ENCODE peak calls at places on chromosomes 6 and 20, in nine cellular contexts. B is sigmoid colon; C is uterus; A is breast epithelium; V is RWPE1; H is AG10803; J is CD8-positive, alpha-beta T cell; L is fibroblast of the aortic adventitia; W is B cell. K is an unnamed sample.

GRCh38 chr6:107080036-107080435 is 35.3 kb downstream of the BEND3 start:
- DNase-seq in B (peak; percentile 46), H (no peak), J (no peak), L (no peak), W (no peak), V (no peak), C (no peak), A (no peak), K (no peak)

GRCh38 chr6:96899019-96899418 is 1.3 kb upstream of the NDUFAF4 start:
- DNase-seq in W (no peak), L (peak; percentile 76), B (no peak), J (no peak), V (peak; percentile 45), A (no peak), H (peak; percentile 54), C (peak; percentile 20), K (no peak)

GRCh38 chr6:318265-318890 is 26.1 kb downstream of the DUSP22 start:
- DNase-seq in B (peak; percentile 54), L (no peak), V (no peak), W (no peak), A (no peak), C (no peak), J (no peak), H (no peak), K (no peak)

GRCh38 chr6:7899046-7899888 is 11.3 kb downstream of the TXNDC5 start:
- DNase-seq in W (no peak), B (no peak), J (no peak), H (no peak), V (no peak), C (no peak), A (peak; percentile 14), L (no peak), K (no peak)

GRCh38 chr20:57867181-57867803 is 157.5 kb upstream of the PMEPA1 start:
- DNase-seq in W (no peak), V (no peak), C (no peak), L (no peak), J (no peak), A (no peak), H (no peak), B (peak; percentile 10), K (no peak)

GRCh38 chr20:44033344-44033743 is 118.7 kb downstream of the TOX2 start:
- DNase-seq in L (peak; percentile 65), V (no peak), J (no peak), H (peak; percentile 48), C (no peak), B (peak; percentile 13), A (no peak), W (peak; percentile 23), K (no peak)

GRCh38 chr6:111683749-111684267 is 78.1 kb upstream of the TRAF3IP2 start:
- DNase-seq in H (peak; percentile 97), W (no peak), J (no peak), A (no peak), V (no peak), B (peak; percentile 88), L (peak; percentile 100), C (peak; percentile 87), K (no peak)

GRCh38 chr20:45338121-45339030 is 9.8 kb downstream of the SDC4 start:
- DNase-seq in C (no peak), H (peak; percentile 56), J (no peak), V (no peak), W (no peak), B (no peak), A (no peak), L (no peak), K (no peak)

GRCh38 chr6:103080497-103080896 is 1687.0 kb downstream of the GRIK2 start:
- DNase-seq in B (no peak), V (no peak), C (no peak), J (no peak), W (no peak), A (no peak), L (no peak), H (no peak), K (no peak)

GRCh38 chr6:147033267-147033666 is 170.9 kb upstream of the STXBP5 start:
- DNase-seq in B (no peak), L (no peak), W (no peak), H (peak; percentile 28), A (no peak), V (no peak), J (no peak), C (no peak), K (no peak)

GRCh38 chr20:18055261-18055660 is 2.5 kb downstream of the OVOL2 start:
- DNase-seq in V (no peak), C (no peak), A (no peak), J (no peak), B (no peak), W (no peak), H (no peak), L (no peak), K (no peak)

GRCh38 chr20:32792316-32792715 is 27.4 kb upstream of the MAPRE1 start:
- DNase-seq in J (no peak), V (no peak), B (no peak), W (peak; percentile 67), A (no peak), H (peak; percentile 16), C (no peak), L (no peak), K (no peak)

GRCh38 chr6:99603421-99604160 is 3.0 kb upstream of the PRDM13 start:
- DNase-seq in C (no peak), W (no peak), L (no peak), J (no peak), B (no peak), H (no peak), A (no peak), V (no peak), K (no peak)

GRCh38 chr6:170096191-170096802 is 194.6 kb downstream of the DLL1 start:
- DNase-seq in H (no peak), J (no peak), B (peak; percentile 52), C (no peak), L (no peak), A (no peak), W (no peak), V (no peak), K (no peak)

GRCh38 chr20:52340036-52340634 is 148.6 kb upstream of the ZFP64 start:
- DNase-seq in A (no peak), B (no peak), W (no peak), C (no peak), L (no peak), V (no peak), H (peak; percentile 1), J (no peak), K (no peak)

DNA sequence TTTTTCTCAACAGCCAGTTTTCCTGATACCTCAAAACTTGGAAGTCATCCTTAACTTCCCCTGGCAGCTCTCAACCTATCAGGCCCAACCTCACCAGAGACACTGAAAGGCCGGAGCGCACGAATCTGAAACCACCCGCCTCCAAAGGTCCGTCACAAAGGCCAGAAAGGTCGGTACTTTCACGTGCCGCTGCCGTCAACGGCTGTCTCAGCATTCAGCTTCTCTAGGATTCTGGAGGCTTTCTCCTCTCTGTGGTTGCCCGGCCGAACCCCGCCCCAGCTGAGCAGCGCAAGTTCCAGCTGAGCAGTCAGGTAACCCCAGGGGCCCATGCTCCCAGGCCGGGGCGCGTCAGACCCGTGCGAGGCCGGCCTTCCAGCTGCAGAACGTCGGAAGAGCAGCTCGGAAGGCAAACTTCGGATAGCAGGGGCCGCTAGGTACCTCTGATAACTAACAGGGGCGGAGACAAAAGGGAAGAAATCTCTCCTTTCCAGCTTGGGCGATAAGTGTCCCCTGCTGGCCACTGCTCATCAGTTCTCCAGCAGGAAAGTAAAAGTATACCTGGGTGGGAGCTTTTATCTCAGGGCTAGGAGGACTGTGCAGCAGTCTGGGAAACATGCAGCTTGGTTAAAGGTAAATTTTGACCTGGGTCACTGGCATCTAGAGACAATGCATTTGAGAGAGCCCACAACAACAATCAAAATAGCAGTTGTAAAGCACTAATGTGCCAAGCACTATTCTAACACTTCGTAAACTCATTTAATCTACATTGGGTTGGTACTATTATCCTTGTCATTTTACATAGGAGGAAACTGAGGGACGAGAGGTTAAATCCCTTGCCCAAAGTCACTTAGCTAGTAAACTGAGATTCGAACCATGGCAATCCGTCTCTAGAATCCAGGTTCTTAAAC is 16.1 kb downstream of the ZSCAN12 start:
- DNase-seq in A (peak; percentile 87), J (no peak), W (peak; percentile 89), H (peak; percentile 65), C (peak; percentile 80), V (peak; percentile 82), L (peak; percentile 82), B (peak; percentile 94), K (peak; percentile 73)
- TF ChIP-seq CTCF in A (peak; percentile 48), J (no peak), W (peak; percentile 42), H (peak; percentile 50), C (no peak), V (peak; percentile 66), L (peak; percentile 49), B (no peak), K (peak; percentile 62)

DNA sequence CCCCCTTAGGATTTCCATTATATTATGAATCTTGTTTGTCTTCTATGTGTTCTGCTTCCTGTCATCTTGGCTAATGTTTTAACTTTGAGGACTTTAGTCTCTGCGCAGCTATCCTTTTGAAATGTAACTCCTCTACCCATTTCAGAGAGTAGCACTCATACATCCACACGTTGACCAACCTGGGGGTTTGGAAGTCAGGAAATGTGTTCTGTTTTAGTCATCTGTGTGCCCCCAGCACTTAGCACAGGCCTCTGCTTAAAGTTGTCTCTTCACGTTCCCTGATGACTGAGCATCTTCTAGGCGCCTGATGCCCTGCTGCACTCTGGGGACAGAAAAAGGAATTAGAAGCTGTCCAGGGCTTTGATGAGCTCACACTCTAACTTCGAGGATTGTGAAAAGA is 47.9 kb downstream of the HMGN3 start:
- DNase-seq in V (no peak), J (no peak), L (no peak), A (no peak), H (no peak), C (no peak), B (no peak), W (no peak), K (no peak)
- TF ChIP-seq CTCF in V (no peak), J (no peak), L (no peak), A (no peak), H (no peak), C (no peak), B (no peak), W (no peak), K (no peak)

GRCh38 chr6:22298393-22299010 is 1.7 kb upstream of the PRL start:
- DNase-seq in J (no peak), L (no peak), H (no peak), W (no peak), A (no peak), B (no peak), V (no peak), C (no peak), K (no peak)
- TF ChIP-seq CTCF in J (no peak), L (no peak), H (no peak), W (no peak), A (no peak), B (no peak), V (no peak), C (no peak), K (no peak)

GRCh38 chr6:50056242-50056641 is 6.5 kb upstream of the DEFB112 start:
- DNase-seq in A (no peak), L (no peak), C (no peak), W (no peak), J (no peak), B (no peak), V (no peak), H (no peak), K (no peak)

GRCh38 chr6:50062051-50062450 is 12.3 kb upstream of the DEFB112 start:
- DNase-seq in H (no peak), A (no peak), B (no peak), J (no peak), C (no peak), V (no peak), L (no peak), W (no peak), K (no peak)
- TF ChIP-seq CTCF in H (peak; percentile 23), A (no peak), B (no peak), J (no peak), C (no peak), V (no peak), L (no peak), W (no peak), K (peak; percentile 43)

GRCh38 chr20:20083796-20084195 is 31.5 kb downstream of the CFAP61 start:
- DNase-seq in V (peak; percentile 41), L (peak; percentile 58), H (peak; percentile 20), B (no peak), W (no peak), C (no peak), A (no peak), J (no peak), K (no peak)
- TF ChIP-seq CTCF in V (peak; percentile 73), L (peak; percentile 45), H (peak; percentile 58), B (no peak), W (peak; percentile 78), C (peak; percentile 36), A (peak; percentile 55), J (peak; percentile 64), K (peak; percentile 67)

K was measured in progenitor cell of endocrine pancreas.